ENCODE peak calls at places on chromosomes 12 and 14, in nine cellular contexts. E is left ventricle myocardium inferior; L is A549; A is RWPE2; X is CD4-positive, alpha-beta T cell; C is cardiac muscle cell; U is SK-N-SH; D is CD8-positive, alpha-beta memory T cell; M is pancreas. F is an unnamed sample.

GRCh38 chr12:43098078-43098477 is 453.9 kb downstream of the ADAMTS20 start:
- DNase-seq in E (no peak), C (no peak), U (no peak), D (no peak), L (no peak), A (no peak), M (no peak), X (no peak), F (no peak)

GRCh38 chr12:110426300-110426910 is 22.9 kb upstream of the ANAPC7 start:
- DNase-seq in X (no peak), E (no peak), A (no peak), U (peak), L (no peak), D (no peak), M (no peak), C (no peak), F (no peak)

GRCh38 chr12:3186546-3187237 is 109.5 kb downstream of the TSPAN9 start:
- DNase-seq in E (no peak), L (no peak), M (no peak), X (no peak), D (no peak), A (no peak), U (no peak), C (no peak), F (no peak)

GRCh38 chr12:124927325-124928094 is 13.1 kb upstream of the UBC start:
- DNase-seq in L (peak), D (peak), U (peak), C (peak), E (peak), X (peak), A (peak), M (peak), F (no peak)

GRCh38 chr12:110669193-110669502 is 19.8 kb downstream of the HVCN1 start:
- DNase-seq in L (no peak), C (no peak), X (no peak), A (no peak), D (no peak), E (no peak), U (no peak), M (no peak), F (no peak)

GRCh38 chr12:5201554-5202243 is 158.0 kb downstream of the KCNA5 start:
- DNase-seq in U (peak), L (no peak), E (peak), D (no peak), X (no peak), A (no peak), M (no peak), C (peak), F (no peak)

GRCh38 chr14:61528591-61529021 is 166.7 kb upstream of the HIF1A start:
- DNase-seq in X (no peak), C (no peak), A (no peak), D (no peak), M (no peak), L (no peak), U (no peak), E (no peak), F (peak)

GRCh38 chr14:92751819-92752218 is 3.4 kb upstream of the LGMN start:
- DNase-seq in E (no peak), U (no peak), L (no peak), X (no peak), D (no peak), A (no peak), M (no peak), C (peak), F (no peak)

GRCh38 chr12:45357547-45358417 is 141.9 kb downstream of the ANO6 start:
- DNase-seq in E (peak), L (no peak), X (no peak), C (peak), D (no peak), M (no peak), A (no peak), U (peak), F (no peak)

GRCh38 chr12:2653461-2653965 is 141.3 kb upstream of the FKBP4 start:
- DNase-seq in E (no peak), A (peak), D (no peak), U (no peak), C (no peak), X (no peak), M (no peak), L (no peak), F (no peak)

GRCh38 chr14:105060751-105061427 is 4.3 kb downstream of the GPR132 start:
- DNase-seq in U (peak), A (peak), C (no peak), X (no peak), D (peak), L (no peak), E (peak), M (no peak), F (no peak)

GRCh38 chr14:28494196-28494595 is 272.4 kb upstream of the FOXG1 start:
- DNase-seq in X (no peak), D (no peak), A (no peak), C (no peak), M (no peak), E (no peak), L (no peak), U (no peak), F (peak)

GRCh38 chr14:52268191-52269061 is 928 bp downstream of the PTGDR start:
- DNase-seq in L (no peak), A (no peak), E (no peak), X (no peak), U (peak), M (no peak), D (no peak), C (peak), F (no peak)

GRCh38 chr12:64560395-64561301 is 49.6 kb upstream of the RASSF3 start:
- DNase-seq in M (no peak), E (no peak), X (no peak), L (peak), C (no peak), U (peak), A (no peak), D (no peak), F (peak)

GRCh38 chr12:6369916-6370575 is 5.3 kb downstream of the SCNN1A start:
- DNase-seq in E (no peak), X (no peak), M (no peak), A (no peak), D (no peak), U (no peak), L (no peak), C (no peak), F (no peak)

GRCh38 chr12:12614342-12614741 is 2.7 kb downstream of the CREBL2 start:
- DNase-seq in D (no peak), C (no peak), X (no peak), M (no peak), U (no peak), L (no peak), A (no peak), E (no peak), F (no peak)

GRCh38 chr14:101242442-101243385 is 318.6 kb upstream of the DIO3 start:
- DNase-seq in L (no peak), A (no peak), U (peak), E (no peak), D (no peak), M (no peak), X (no peak), C (no peak), F (no peak)

GRCh38 chr12:857611-858010 is 91.9 kb downstream of the RAD52 start:
- DNase-seq in X (no peak), E (no peak), A (no peak), U (no peak), M (no peak), D (no peak), L (peak), C (no peak), F (peak)

GRCh38 chr14:96852823-96853422 is 55.7 kb downstream of the VRK1 start:
- DNase-seq in M (no peak), D (no peak), C (peak), E (no peak), X (no peak), A (no peak), U (peak), L (peak), F (no peak)

GRCh38 chr14:30921305-30921704 is 46.9 kb downstream of the COCH start:
- DNase-seq in X (no peak), M (no peak), E (no peak), L (no peak), D (no peak), C (no peak), A (no peak), U (no peak), F (no peak)

GRCh38 chr12:50740307-50740706 is 23.6 kb upstream of the ATF1 start:
- DNase-seq in L (no peak), X (no peak), C (no peak), E (no peak), A (no peak), U (no peak), M (no peak), D (no peak), F (no peak)

GRCh38 chr12:17588968-17589367 is 501.0 kb downstream of the RERGL start:
- DNase-seq in C (peak), X (no peak), E (no peak), M (no peak), D (no peak), A (no peak), U (peak), L (peak), F (no peak)

GRCh38 chr14:104451474-104451873 is 128.1 kb upstream of the C14orf180 start:
- DNase-seq in C (no peak), L (no peak), M (no peak), X (no peak), A (no peak), E (no peak), U (no peak), D (no peak), F (no peak)

GRCh38 chr12:124626841-124627502 is 59.6 kb upstream of the NCOR2 start:
- DNase-seq in X (no peak), C (no peak), D (no peak), L (no peak), U (no peak), M (no peak), A (no peak), E (peak), F (no peak)

GRCh38 chr12:46357438-46358324 is 14.9 kb downstream of the SLC38A2 start:
- DNase-seq in D (no peak), M (no peak), X (no peak), A (no peak), L (no peak), C (no peak), E (no peak), U (no peak), F (peak)

GRCh38 chr14:69637503-69638030 is 26.2 kb downstream of the SUSD6 start:
- DNase-seq in L (no peak), X (no peak), M (no peak), A (no peak), E (peak), C (peak), D (no peak), U (peak), F (no peak)
- H3K27ac ChIP-seq in L (peak), X (no peak), M (no peak), A (no peak), E (peak), C (peak), D (no peak), U (no peak), F (no peak)

DNA sequence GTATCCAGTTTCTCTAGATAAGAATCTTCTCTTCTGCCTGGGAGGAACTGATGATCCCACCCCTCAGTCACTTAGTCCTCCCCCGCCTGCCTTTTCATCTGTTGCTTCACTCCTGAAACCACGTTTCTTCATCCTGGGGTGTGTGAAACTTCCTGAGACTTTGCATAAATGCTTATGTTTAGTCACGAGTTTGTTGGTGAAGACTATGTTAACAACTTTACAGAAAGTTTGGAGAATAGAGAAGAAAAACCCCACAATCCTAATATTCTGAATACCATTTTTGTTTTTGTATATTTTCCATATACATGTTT is 33.2 kb downstream of the MARK3 start:
- DNase-seq in L (no peak), X (no peak), E (no peak), A (no peak), M (no peak), C (no peak), U (no peak), D (no peak), F (no peak)
- H3K27ac ChIP-seq in L (no peak), X (no peak), E (no peak), A (no peak), M (no peak), C (no peak), U (peak), D (peak), F (peak)

GRCh38 chr14:90660865-90661570 is 155.2 kb downstream of the TTC7B start:
- DNase-seq in M (no peak), L (no peak), U (no peak), E (peak), C (no peak), X (no peak), D (no peak), A (no peak), F (no peak)
- H3K27ac ChIP-seq in M (no peak), L (no peak), U (no peak), E (peak), C (no peak), X (no peak), D (no peak), A (no peak), F (no peak)

GRCh38 chr12:127052491-127053232 is 1214.3 kb upstream of the TMEM132C start:
- DNase-seq in D (no peak), L (no peak), C (no peak), U (no peak), A (peak), M (no peak), E (no peak), X (no peak), F (peak)
- H3K27ac ChIP-seq in D (no peak), L (peak), C (no peak), U (peak), A (peak), M (no peak), E (no peak), X (no peak), F (peak)